ENCODE peak calls at places on chromosomes 13 and 19, in six cellular contexts. H is EL, B is kidney epithelial cell, M is tibial artery, P is NCI-H524, T is HEK293T. U is an unnamed sample.

GRCh38 chr13:114038211-114038613 is 64.3 kb upstream of the C13orf46 start:
- DNase-seq in H (no peak), B (no peak), M (no peak), P (no peak), T (no peak), U (no peak)

GRCh38 chr19:7522923-7523667 is 671 bp downstream of the MCOLN1 start:
- DNase-seq in H (peak), B (no peak), M (peak), P (no peak), T (no peak), U (no peak)

GRCh38 chr13:101399365-101399764 is 16.9 kb downstream of the NALCN start:
- DNase-seq in H (peak), B (no peak), M (no peak), P (no peak), T (no peak), U (no peak)

GRCh38 chr13:59635591-59635990 is 528.1 kb downstream of the DIAPH3 start:
- DNase-seq in H (no peak), B (no peak), M (no peak), P (no peak), T (no peak), U (no peak)

GRCh38 chr13:112702983-112703379 is 13.1 kb downstream of the ATP11A start:
- DNase-seq in H (no peak), B (no peak), M (no peak), P (no peak), T (no peak), U (no peak)

GRCh38 chr19:42942187-42942789 is 5.3 kb upstream of the PSG7 start:
- DNase-seq in H (no peak), B (no peak), M (no peak), P (no peak), T (no peak), U (no peak)

GRCh38 chr19:36528921-36529518 is 949 bp upstream of the ZNF260 start:
- DNase-seq in H (peak), B (no peak), M (no peak), P (peak), T (peak), U (no peak)

GRCh38 chr19:873084-874019 is 13.9 kb downstream of the CFD start:
- DNase-seq in H (peak), B (no peak), M (no peak), P (no peak), T (peak), U (peak)

GRCh38 chr19:55930996-55931515 is 1.1 kb downstream of the NLRP13 start:
- DNase-seq in H (no peak), B (no peak), M (no peak), P (no peak), T (no peak), U (no peak)

GRCh38 chr13:24651718-24652345 is 28.4 kb upstream of the ATP12A start:
- DNase-seq in H (no peak), B (no peak), M (no peak), P (no peak), T (no peak), U (no peak)

GRCh38 chr19:21483589-21484170 is 21.7 kb upstream of the ZNF429 start:
- DNase-seq in H (no peak), B (no peak), M (no peak), P (no peak), T (peak), U (peak)

GRCh38 chr13:67299731-67300130 is 69.6 kb upstream of the PCDH9 start:
- DNase-seq in H (peak), B (no peak), M (no peak), P (no peak), T (no peak), U (no peak)

GRCh38 chr19:38900220-38900629 is 456 bp downstream of the NFKBIB start:
- DNase-seq in H (no peak), B (no peak), M (no peak), P (no peak), T (no peak), U (no peak)

GRCh38 chr13:61170791-61171330 is 244.8 kb downstream of the PCDH20 start:
- DNase-seq in H (no peak), B (no peak), M (no peak), P (no peak), T (no peak), U (no peak)

GRCh38 chr19:3057275-3057714 is 5.0 kb downstream of the TLE5 start:
- DNase-seq in H (no peak), B (no peak), M (peak), P (no peak), T (no peak), U (peak)

GRCh38 chr13:75910591-75910990 is 274.5 kb downstream of the LMO7 start:
- DNase-seq in H (no peak), B (no peak), M (no peak), P (no peak), T (no peak), U (no peak)

GRCh38 chr19:39823693-39824092 is 10.3 kb downstream of the DYRK1B start:
- DNase-seq in H (no peak), B (no peak), M (no peak), P (peak), T (no peak), U (no peak)

GRCh38 chr19:44607049-44607448 is 6.3 kb upstream of the IGSF23 start:
- DNase-seq in H (peak), B (no peak), M (no peak), P (no peak), T (no peak), U (no peak)

U was measured in upper lobe of right lung.